ENCODE peak calls at places on chromosomes 4 and X, in ten cellular contexts. M is A549, Q is sigmoid colon, T is lower leg skin, H is body of pancreas, P is spleen, J is erythroblast, X is K562, S is ovary, E is uterus. I is an unnamed sample.

GRCh38 chr4:147103403-147103946 is 157.8 kb upstream of the TTC29 start:
- DNase-seq in M (peak; percentile 7), E (peak; percentile 32), X (no peak), Q (peak; percentile 71), S (peak; percentile 34), J (no peak), P (no peak), T (peak; percentile 76), H (peak; percentile 39), I (peak; percentile 30)

GRCh38 chrX:119181491-119181890 is 53.9 kb upstream of the KIAA1210 start:
- DNase-seq in T (no peak), H (no peak), P (no peak), S (no peak), J (no peak), M (peak; percentile 34), E (no peak), Q (no peak), X (no peak), I (peak; percentile 23)

GRCh38 chr4:152935661-152936445 is at the start of gene FHDC1:
- DNase-seq in E (no peak), J (peak; percentile 66), X (peak; percentile 86), T (no peak), M (no peak), S (peak; percentile 19), H (peak; percentile 89), Q (no peak), P (peak; percentile 75), I (peak; percentile 55)

GRCh38 chrX:147917700-147918694 is 6.3 kb downstream of the FMR1 start:
- DNase-seq in E (no peak), H (no peak), P (no peak), T (no peak), S (no peak), X (no peak), Q (no peak), M (no peak), J (peak; percentile 23), I (no peak)

GRCh38 chr4:24322986-24323385 is 261.4 kb downstream of the DHX15 start:
- DNase-seq in Q (no peak), H (no peak), J (no peak), T (no peak), S (no peak), P (no peak), E (no peak), X (no peak), M (no peak), I (no peak)

GRCh38 chr4:1960170-1960825 is 48.5 kb downstream of the NELFA start:
- DNase-seq in Q (no peak), P (no peak), M (no peak), X (no peak), J (no peak), H (no peak), T (no peak), E (no peak), S (no peak), I (no peak)

GRCh38 chr4:96599752-96600151 is 759.9 kb downstream of the PDHA2 start:
- DNase-seq in X (no peak), S (no peak), H (no peak), M (no peak), T (no peak), P (no peak), E (no peak), Q (no peak), J (no peak), I (no peak)

GRCh38 chr4:165016971-165017370 is 14.8 kb upstream of the TRIM60 start:
- DNase-seq in T (no peak), Q (no peak), S (no peak), H (no peak), P (no peak), M (peak; percentile 1), X (peak; percentile 35), J (no peak), E (no peak), I (no peak)

GRCh38 chrX:81301877-81302276 is 100.0 kb downstream of the SH3BGRL start:
- DNase-seq in E (no peak), P (no peak), T (no peak), S (no peak), M (no peak), H (no peak), Q (no peak), J (no peak), X (no peak), I (no peak)

GRCh38 chr4:31194823-31195222 is 474.7 kb downstream of the PCDH7 start:
- DNase-seq in X (no peak), S (no peak), T (no peak), J (no peak), P (no peak), H (no peak), E (no peak), M (no peak), Q (no peak), I (no peak)

GRCh38 chrX:120517936-120518335 is 42.8 kb downstream of the CUL4B start:
- DNase-seq in X (no peak), P (no peak), S (no peak), J (no peak), H (no peak), Q (no peak), M (no peak), T (no peak), E (no peak), I (peak; percentile 5)

GRCh38 chrX:16946361-16946964 is at the start of gene REPS2:
- DNase-seq in P (peak; percentile 94), Q (peak; percentile 88), H (peak; percentile 93), X (peak; percentile 95), E (peak; percentile 74), S (peak; percentile 85), T (peak; percentile 72), M (peak; percentile 79), J (peak; percentile 86), I (peak; percentile 45)
- TF ChIP-seq POLR2A in P (no peak), Q (no peak), H (peak; percentile 55), X (no peak), E (no peak), S (no peak), T (no peak), M (no peak), J (no peak), I (no peak)

DNA sequence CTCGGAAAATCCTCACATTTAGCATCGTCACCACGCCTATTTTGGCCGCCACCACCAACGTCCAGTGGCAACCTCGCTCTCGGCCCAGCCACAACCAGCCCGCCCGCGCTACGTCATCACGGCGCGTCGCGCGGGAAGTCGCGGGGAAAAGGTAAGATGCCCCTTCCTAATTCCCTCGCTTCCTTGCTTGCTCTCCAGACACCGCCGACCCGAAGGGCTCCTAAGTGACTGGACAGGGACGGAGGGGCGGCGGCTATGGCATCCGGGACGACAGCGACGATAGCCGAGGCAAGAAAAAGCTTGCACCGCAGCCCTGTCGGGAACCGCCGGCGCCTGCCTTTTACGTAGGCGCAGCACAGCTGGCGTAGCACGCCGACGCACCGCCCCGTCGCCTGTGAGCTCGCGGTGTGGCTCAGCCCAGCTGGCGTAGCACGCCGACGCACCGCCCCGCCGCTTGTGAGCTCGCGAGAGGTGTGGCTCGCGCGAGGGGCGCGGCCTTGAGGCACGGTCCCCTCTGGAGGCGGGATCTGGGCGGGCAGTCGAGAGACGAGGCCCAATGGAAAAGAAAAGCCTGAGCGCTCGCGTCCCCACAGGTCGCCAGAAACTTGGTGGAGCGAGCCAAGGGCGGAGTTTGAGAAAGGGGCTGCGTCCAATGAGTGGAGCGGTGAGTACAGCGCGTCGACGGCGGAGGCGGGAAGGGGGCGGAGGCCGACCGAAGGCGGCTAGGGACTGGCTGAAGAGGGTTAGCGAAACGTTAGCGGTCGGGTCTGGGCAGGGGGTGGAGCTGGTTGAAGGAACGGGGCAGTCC is at the start of gene HDAC6:
- DNase-seq in Q (peak; percentile 99), H (peak; percentile 98), J (peak; percentile 99), S (peak; percentile 97), P (peak; percentile 98), M (peak; percentile 92), T (peak; percentile 95), X (peak; percentile 86), E (peak; percentile 96), I (peak; percentile 51)
- TF ChIP-seq POLR2A in Q (peak; percentile 30), H (no peak), J (peak; percentile 35), S (no peak), P (no peak), M (peak; percentile 39), T (no peak), X (no peak), E (no peak), I (peak; percentile 51)

GRCh38 chrX:50068893-50069292 is 131.9 kb downstream of the AKAP4 start:
- DNase-seq in J (no peak), M (no peak), H (no peak), P (no peak), S (no peak), E (no peak), X (no peak), T (no peak), Q (no peak), I (no peak)

GRCh38 chrX:50068293-50068568 is 132.6 kb downstream of the AKAP4 start:
- DNase-seq in Q (no peak), S (no peak), J (no peak), P (no peak), X (no peak), H (no peak), M (no peak), E (no peak), T (no peak), I (no peak)

GRCh38 chrX:50071507-50071906 is 129.3 kb downstream of the AKAP4 start:
- DNase-seq in E (no peak), M (no peak), P (no peak), S (no peak), X (no peak), Q (no peak), T (no peak), J (peak; percentile 1), H (no peak), I (no peak)

GRCh38 chrX:50066318-50066937 is 134.4 kb downstream of the AKAP4 start:
- DNase-seq in T (no peak), S (no peak), Q (no peak), E (no peak), M (no peak), X (no peak), J (no peak), H (no peak), P (no peak), I (no peak)

GRCh38 chrX:50067435-50068292 is 133.1 kb downstream of the AKAP4 start:
- DNase-seq in M (peak; percentile 5), E (no peak), H (peak; percentile 38), T (no peak), P (no peak), X (peak; percentile 4), J (no peak), S (peak; percentile 21), Q (no peak), I (no peak)
- TF ChIP-seq POLR2A in M (no peak), E (no peak), H (no peak), T (no peak), P (no peak), X (no peak), J (no peak), S (no peak), Q (no peak), I (no peak)

DNA sequence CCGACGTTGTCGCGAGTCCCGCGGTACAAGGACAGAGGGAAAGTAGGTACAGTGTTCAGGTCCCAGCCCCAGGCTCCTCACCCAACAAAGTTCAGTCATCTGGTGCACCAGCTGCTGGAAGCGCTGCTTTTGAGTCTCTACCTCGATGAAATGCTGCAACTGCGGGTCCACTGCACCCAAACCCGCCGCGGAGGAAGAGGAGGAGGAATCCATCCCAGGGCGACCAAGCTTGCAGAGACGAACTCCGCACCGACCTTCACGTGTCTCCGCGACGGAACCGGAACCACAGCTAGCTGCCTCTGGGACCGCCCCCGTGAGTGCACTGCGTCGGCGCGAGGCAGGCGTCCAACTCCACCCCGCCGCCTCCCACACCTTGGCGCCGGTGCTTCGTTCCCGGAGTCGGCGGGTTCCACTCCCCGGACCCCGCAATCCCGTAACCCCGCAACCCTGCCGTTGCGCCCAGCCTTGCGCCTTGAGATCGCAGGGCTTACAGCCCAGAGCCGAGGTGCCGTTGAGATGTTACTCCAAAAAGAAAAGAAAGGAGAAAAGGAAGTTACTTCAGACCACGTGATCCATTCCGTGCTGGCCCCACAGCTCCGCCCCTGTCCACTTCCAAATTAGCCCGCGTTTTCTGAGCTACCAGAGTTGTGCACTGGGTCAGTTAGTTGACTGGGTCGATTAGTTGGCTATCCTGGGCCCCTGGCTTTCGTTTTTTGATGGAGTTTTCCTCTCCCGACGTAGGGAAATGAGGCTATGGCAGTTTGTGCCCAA is at the start of gene TIMM8A:
- DNase-seq in E (peak; percentile 78), T (peak; percentile 70), J (peak; percentile 81), S (peak; percentile 74), Q (peak; percentile 89), M (peak; percentile 82), P (peak; percentile 94), X (peak; percentile 79), H (peak; percentile 80), I (peak; percentile 61)
- TF ChIP-seq POLR2A in E (no peak), T (no peak), J (peak; percentile 76), S (no peak), Q (no peak), M (peak; percentile 95), P (peak; percentile 12), X (peak; percentile 90), H (peak; percentile 45), I (peak; percentile 83)